ENCODE peak calls at places on chromosome 17, in five cellular contexts. A is Peyer's patch, I is uterus, S is A549, X is tibial nerve. F is an unnamed sample.

GRCh38 chr17:58631523-58632323 is 60.1 kb downstream of the TEX14 start:
- DNase-seq in A (peak; percentile 91), I (peak; percentile 95), S (peak; percentile 85), X (peak; percentile 96), F (peak; percentile 97)

GRCh38 chr17:28955408-28955807 is 4.1 kb upstream of the PHF12 start:
- DNase-seq in A (no peak), I (no peak), S (no peak), X (no peak), F (peak; percentile 21)

GRCh38 chr17:47295037-47295873 is 28.5 kb upstream of the EFCAB13 start:
- DNase-seq in A (no peak), I (no peak), S (no peak), X (no peak), F (no peak)

GRCh38 chr17:28597606-28598383 is 1.0 kb downstream of the SPAG5 start:
- DNase-seq in A (no peak), I (no peak), S (no peak), X (no peak), F (no peak)

GRCh38 chr17:5540321-5540720 is 44.0 kb downstream of the NLRP1 start:
- DNase-seq in A (no peak), I (no peak), S (no peak), X (no peak), F (no peak)

GRCh38 chr17:72119963-72120877 is 600 bp upstream of the SOX9 start:
- DNase-seq in A (no peak), I (no peak), S (peak; percentile 59), X (peak; percentile 23), F (peak; percentile 39)

GRCh38 chr17:47205419-47205963 is 3.7 kb upstream of the MYL4 start:
- DNase-seq in A (peak; percentile 78), I (peak; percentile 46), S (no peak), X (peak; percentile 62), F (no peak)

GRCh38 chr17:20706752-20707372 is 127.3 kb downstream of the CDRT15L2 start:
- DNase-seq in A (no peak), I (no peak), S (no peak), X (no peak), F (no peak)

GRCh38 chr17:64455993-64456885 is 7.3 kb downstream of the MILR1 start:
- DNase-seq in A (no peak), I (no peak), S (no peak), X (no peak), F (no peak)

GRCh38 chr17:74738051-74738996 is 1.3 kb downstream of the RAB37 start:
- DNase-seq in A (peak; percentile 85), I (no peak), S (no peak), X (no peak), F (no peak)

DNA sequence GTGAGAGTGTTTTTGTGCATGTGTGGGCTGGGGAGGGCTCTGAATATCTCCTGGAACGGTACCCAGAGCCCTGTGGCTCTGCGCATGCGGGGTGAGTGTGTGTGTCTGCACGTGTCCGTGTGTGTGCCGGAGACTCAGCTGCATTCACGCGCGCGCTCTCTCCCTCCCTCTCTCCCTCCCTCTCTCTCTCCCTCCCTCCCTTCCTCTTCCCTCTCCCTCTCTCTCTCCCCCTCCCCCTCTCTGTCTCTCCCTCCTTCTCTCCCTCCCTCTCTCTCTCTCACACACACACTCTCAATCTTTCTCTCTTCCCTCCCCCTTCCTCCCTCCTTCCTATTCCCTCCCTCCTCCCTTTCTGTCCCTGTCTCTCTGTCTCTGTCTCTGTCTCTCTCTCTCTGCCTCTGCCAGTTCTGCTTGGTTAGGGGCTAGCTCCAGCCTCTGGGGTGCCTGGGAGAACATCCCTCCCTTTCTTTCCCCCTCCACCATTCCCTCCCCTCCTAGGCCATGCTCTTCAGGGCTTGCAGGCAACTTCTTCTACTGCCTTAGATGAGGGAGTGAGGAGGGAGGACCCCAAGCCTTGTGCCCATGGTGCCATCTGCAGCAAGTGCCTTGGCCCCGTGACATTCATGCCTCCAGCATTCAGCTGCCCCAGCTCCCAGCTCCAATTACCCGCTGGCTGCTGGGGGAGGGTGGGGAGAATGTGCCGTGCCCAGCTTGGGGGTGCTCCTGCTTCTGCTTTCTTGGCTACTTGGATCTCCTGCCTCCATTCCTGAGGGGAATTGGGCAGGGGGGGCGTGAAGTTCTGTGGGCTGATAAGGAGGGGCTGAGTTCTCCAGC is 6.4 kb downstream of the THRA start:
- DNase-seq in A (peak; percentile 87), I (peak; percentile 97), S (no peak), X (peak; percentile 94), F (peak; percentile 94)
- TF ChIP-seq POLR2A in A (no peak), I (peak; percentile 40), S (no peak), X (peak; percentile 32), F (no peak)

GRCh38 chr17:81665205-81666091 is 957 bp downstream of the OXLD1 start:
- DNase-seq in A (peak; percentile 40), I (no peak), S (peak; percentile 64), X (no peak), F (no peak)
- H3K4me1 ChIP-seq in A (no peaks in the 10 kb centered on the region), I (no peaks in the 10 kb centered on the region), S (peaks cover 22% of the 10 kb centered on the region), X (peaks cover 16% of the 10 kb centered on the region), F (peaks cover 8% of the 10 kb centered on the region)

GRCh38 chr17:44708401-44709263 is at the start of gene DBF4B:
- DNase-seq in A (peak; percentile 77), I (peak; percentile 87), S (peak; percentile 99), X (peak; percentile 85), F (peak; percentile 83)
- TF ChIP-seq POLR2A in A (no peak), I (peak; percentile 19), S (peak; percentile 57), X (no peak), F (peak; percentile 23)

DNA sequence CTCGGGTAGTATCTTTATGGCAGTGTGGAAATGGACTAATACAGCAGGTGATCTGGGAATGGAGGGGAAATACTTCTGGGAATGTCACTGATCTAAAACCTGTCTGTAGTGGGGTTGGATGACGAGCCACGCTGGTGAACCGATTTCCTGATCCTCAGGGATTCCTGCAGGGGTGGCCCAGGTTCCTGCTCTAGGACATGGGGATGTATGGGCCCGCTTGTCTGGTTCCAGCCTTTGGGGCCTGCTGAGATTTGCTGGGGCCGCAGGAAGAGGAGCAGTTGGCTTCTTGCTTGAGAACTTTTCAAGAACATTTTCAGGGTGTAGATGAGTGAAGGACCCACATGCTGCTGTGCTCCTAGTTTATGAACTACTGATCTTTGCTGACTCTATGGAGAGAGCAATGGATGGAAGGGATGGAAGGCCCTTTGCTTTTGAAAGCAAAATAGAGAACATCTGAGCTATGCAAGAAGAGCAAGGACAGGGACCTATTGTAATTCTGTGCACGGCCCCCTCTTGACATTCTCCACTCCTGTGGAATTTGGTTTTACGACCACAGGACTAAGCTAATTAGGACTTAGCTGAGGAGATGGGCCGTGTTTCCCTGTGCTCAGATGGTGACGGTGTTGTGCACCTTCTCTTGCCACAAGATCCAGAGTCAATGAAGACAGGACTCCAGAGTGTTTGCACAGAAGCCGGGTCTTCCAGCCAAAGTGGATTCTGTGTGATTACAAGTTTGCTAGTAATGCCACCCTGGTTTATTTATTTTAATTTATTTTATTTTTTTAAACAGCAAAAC is 90.5 kb downstream of the SEC14L1 start:
- DNase-seq in A (no peak), I (no peak), S (no peak), X (no peak), F (no peak)
- H3K4me1 ChIP-seq in A (no peaks in the 10 kb centered on the region), I (no peaks in the 10 kb centered on the region), S (peaks cover 14% of the 10 kb centered on the region), X (peaks cover 9% of the 10 kb centered on the region), F (peaks cover 4% of the 10 kb centered on the region)